ENCODE peak calls at places on chromosomes 16 and 17, in four cellular contexts. A, N, G and T are unnamed samples.

GRCh38 chr17:50076591-50077235 is 18.4 kb upstream of the PDK2 start:
- DNase-seq in A (peak), N (no peak), G (no peak), T (no peak)

GRCh38 chr17:80388601-80389000 is 26.4 kb upstream of the ENDOV start:
- DNase-seq in A (no peak), N (no peak), G (no peak), T (no peak)

GRCh38 chr16:63457869-63458268 is 1421.6 kb upstream of the CDH8 start:
- DNase-seq in A (no peak), N (no peak), G (no peak), T (no peak)

GRCh38 chr17:62809656-62810055 is 1.5 kb upstream of the MARCHF10 start:
- DNase-seq in A (no peak), N (no peak), G (no peak), T (no peak)

GRCh38 chr16:2333772-2334379 is 6.7 kb downstream of the ABCA3 start:
- DNase-seq in A (peak), N (no peak), G (no peak), T (no peak)

GRCh38 chr16:64240586-64240985 is 881.3 kb downstream of the CDH11 start:
- DNase-seq in A (no peak), N (no peak), G (no peak), T (no peak)

GRCh38 chr16:55498101-55498500 is 10.8 kb upstream of the LPCAT2 start:
- DNase-seq in A (peak), N (no peak), G (no peak), T (no peak)

GRCh38 chr17:63222655-63223054 is 223.5 kb downstream of the CYB561 start:
- DNase-seq in A (no peak), N (no peak), G (no peak), T (no peak)

GRCh38 chr16:11236855-11237254 is 19.1 kb downstream of the SOCS1 start:
- DNase-seq in A (no peak), N (no peak), G (no peak), T (peak)

GRCh38 chr16:67943619-67944503 is at the start of gene LCAT:
- DNase-seq in A (peak), N (no peak), G (no peak), T (no peak)

GRCh38 chr17:80029235-80029974 is 6.3 kb downstream of the TBC1D16 start:
- DNase-seq in A (no peak), N (no peak), G (no peak), T (no peak)

GRCh38 chr16:53541326-53541725 is 38.3 kb upstream of the AKTIP start:
- DNase-seq in A (no peak), N (no peak), G (no peak), T (no peak)

GRCh38 chr16:81315271-81316175 is 761 bp downstream of the GAN start:
- DNase-seq in A (peak), N (peak), G (no peak), T (peak)

GRCh38 chr16:19804538-19805323 is 79.9 kb downstream of the GPRC5B start:
- DNase-seq in A (no peak), N (no peak), G (no peak), T (peak)

GRCh38 chr17:29838961-29839360 is 91.1 kb downstream of the SSH2 start:
- DNase-seq in A (no peak), N (no peak), G (no peak), T (no peak)

GRCh38 chr17:78040561-78041400 is 82.3 kb downstream of the TNRC6C start:
- DNase-seq in A (no peak), N (peak), G (peak), T (no peak)

GRCh38 chr17:8696951-8697745 is 47.5 kb downstream of the CCDC42 start:
- DNase-seq in A (no peak), N (no peak), G (no peak), T (no peak)

GRCh38 chr17:9802294-9802693 is 10.9 kb upstream of the DHRS7C start:
- DNase-seq in A (no peak), N (no peak), G (no peak), T (no peak)

GRCh38 chr17:2396192-2396567 is 4.7 kb downstream of the MNT start:
- DNase-seq in A (no peak), N (no peak), G (no peak), T (no peak)

GRCh38 chr17:28950017-28950751 is 1.1 kb downstream of the PHF12 start:
- DNase-seq in A (peak), N (no peak), G (no peak), T (peak)

GRCh38 chr16:31129568-31130335 is 5.8 kb downstream of the PRSS8 start:
- DNase-seq in A (no peak), N (no peak), G (no peak), T (peak)

GRCh38 chr17:27218041-27218440 is 75.9 kb upstream of the WSB1 start:
- DNase-seq in A (no peak), N (no peak), G (no peak), T (no peak)

GRCh38 chr17:2875608-2876007 is 79.4 kb downstream of the RAP1GAP2 start:
- DNase-seq in A (no peak), N (no peak), G (no peak), T (no peak)

GRCh38 chr17:28940675-28941074 is 10.6 kb downstream of the PHF12 start:
- DNase-seq in A (no peak), N (no peak), G (no peak), T (no peak)

GRCh38 chr17:34300652-34301390 is 15.3 kb downstream of the CCL11 start:
- DNase-seq in A (no peak), N (no peak), G (no peak), T (no peak)

GRCh38 chr16:23959069-23959800 is 123.5 kb downstream of the PRKCB start:
- DNase-seq in A (no peak), N (no peak), G (no peak), T (peak)

GRCh38 chr16:65118866-65119265 is 3.0 kb downstream of the CDH11 start:
- DNase-seq in A (no peak), N (no peak), G (no peak), T (no peak)

GRCh38 chr17:51371732-51372151 is 111.4 kb downstream of the UTP18 start:
- DNase-seq in A (peak), N (peak), G (peak), T (peak)

GRCh38 chr16:59697746-59698145 is 963.6 kb upstream of the GOT2 start:
- DNase-seq in A (no peak), N (no peak), G (no peak), T (no peak)

DNA sequence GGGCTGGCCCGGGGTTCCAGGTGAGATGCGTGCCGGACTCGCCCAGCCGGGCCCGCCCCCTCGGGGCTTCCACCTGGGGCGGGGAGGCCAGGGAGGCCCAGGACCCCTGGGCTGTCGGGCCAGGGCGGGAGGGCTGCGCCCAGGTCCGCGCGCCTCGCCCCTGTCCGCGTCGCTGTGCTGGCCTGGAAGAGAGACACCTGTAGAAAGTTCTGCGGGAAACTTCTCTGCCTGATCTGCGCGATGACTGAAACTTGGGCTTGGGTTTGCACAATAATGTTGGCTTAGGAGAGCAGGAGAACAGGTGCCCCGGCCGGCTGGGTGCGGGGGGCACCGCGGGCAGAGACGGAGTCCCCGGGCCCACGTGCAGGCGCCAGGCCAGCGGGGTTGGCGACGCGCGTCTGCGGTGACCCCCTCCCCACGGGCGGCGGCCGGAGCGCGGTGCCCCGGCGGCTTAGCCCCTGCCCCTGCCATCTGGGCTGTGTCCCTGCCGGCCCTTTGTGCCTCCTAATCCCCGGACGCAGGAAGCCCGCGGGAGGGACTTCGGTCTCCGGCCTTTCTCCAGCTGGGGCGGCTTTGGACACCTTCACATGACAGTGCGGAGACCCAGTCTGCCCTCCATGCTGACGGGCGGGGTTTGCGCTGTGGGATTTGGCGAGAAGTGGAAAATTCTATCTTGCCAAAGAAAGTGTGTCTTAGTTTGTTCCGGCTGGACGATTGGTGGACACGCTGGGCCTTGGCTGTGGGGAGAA is 483 bp downstream of the LLGL2 start:
- DNase-seq in A (no peak), N (no peak), G (no peak), T (no peak)
- TF ChIP-seq SPI1 in A (no peak), N (no peak), G (no peak), T (no peak)

GRCh38 chr17:7448461-7448860 is 3.6 kb downstream of the CHRNB1 start:
- DNase-seq in A (no peak), N (no peak), G (no peak), T (no peak)
- TF ChIP-seq SPI1 in A (no peak), N (no peak), G (no peak), T (no peak)

GRCh38 chr17:1241904-1242303 is 28.3 kb upstream of the BHLHA9 start:
- DNase-seq in A (no peak), N (no peak), G (no peak), T (peak)
- TF ChIP-seq SPI1 in A (no peak), N (no peak), G (no peak), T (no peak)

GRCh38 chr16:6857575-6857974 is 475.1 kb upstream of the RBFOX1 start:
- DNase-seq in A (no peak), N (no peak), G (no peak), T (no peak)
- TF ChIP-seq SPI1 in A (no peak), N (no peak), G (no peak), T (no peak)

GRCh38 chr16:27740496-27741201 is 190.7 kb downstream of the KATNIP start:
- DNase-seq in A (no peak), N (no peak), G (no peak), T (no peak)
- TF ChIP-seq SPI1 in A (no peak), N (no peak), G (no peak), T (no peak)

GRCh38 chr16:3363793-3364192 is 8.1 kb downstream of the OR2C1 start:
- DNase-seq in A (peak), N (no peak), G (no peak), T (no peak)

GRCh38 chr16:3362931-3363330 is 7.2 kb downstream of the OR2C1 start:
- DNase-seq in A (no peak), N (no peak), G (no peak), T (no peak)

GRCh38 chr16:3355589-3355988 is at the start of gene OR2C1:
- DNase-seq in A (no peak), N (no peak), G (no peak), T (no peak)

GRCh38 chr16:3356118-3356517 is 429 bp downstream of the OR2C1 start:
- DNase-seq in A (peak), N (no peak), G (no peak), T (no peak)

GRCh38 chr16:3358884-3359283 is 3.2 kb downstream of the OR2C1 start:
- DNase-seq in A (no peak), N (no peak), G (no peak), T (no peak)
- TF ChIP-seq SPI1 in A (no peak), N (no peak), G (no peak), T (no peak)

GRCh38 chr17:83200231-83200699 is 120.9 kb downstream of the METRNL start:
- DNase-seq in A (no peak), N (no peak), G (no peak), T (peak)
- TF ChIP-seq SPI1 in A (no peak), N (no peak), G (no peak), T (no peak)

DNA sequence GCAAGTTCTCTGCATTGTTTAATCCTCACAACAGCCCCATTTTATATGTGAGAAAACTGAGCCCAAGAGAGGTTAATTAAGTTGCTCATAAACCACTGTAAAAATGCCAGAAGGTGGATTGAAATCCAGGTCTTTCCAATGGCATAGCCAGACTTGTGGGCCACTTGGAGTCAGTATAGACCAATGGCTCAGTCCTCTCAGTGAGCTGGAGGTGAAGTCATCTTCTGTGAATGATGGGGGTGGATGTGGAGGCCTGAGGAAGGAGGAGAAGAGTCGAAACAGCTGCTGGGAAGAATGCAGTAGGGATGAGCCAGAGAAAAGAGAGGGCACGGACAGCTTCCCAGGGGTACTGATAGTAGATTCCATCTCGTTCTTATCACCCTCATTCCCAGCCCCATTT is 213.4 kb downstream of the SOX9 start:
- DNase-seq in A (no peak), N (no peak), G (no peak), T (no peak)
- TF ChIP-seq SPI1 in A (no peak), N (no peak), G (no peak), T (no peak)

DNA sequence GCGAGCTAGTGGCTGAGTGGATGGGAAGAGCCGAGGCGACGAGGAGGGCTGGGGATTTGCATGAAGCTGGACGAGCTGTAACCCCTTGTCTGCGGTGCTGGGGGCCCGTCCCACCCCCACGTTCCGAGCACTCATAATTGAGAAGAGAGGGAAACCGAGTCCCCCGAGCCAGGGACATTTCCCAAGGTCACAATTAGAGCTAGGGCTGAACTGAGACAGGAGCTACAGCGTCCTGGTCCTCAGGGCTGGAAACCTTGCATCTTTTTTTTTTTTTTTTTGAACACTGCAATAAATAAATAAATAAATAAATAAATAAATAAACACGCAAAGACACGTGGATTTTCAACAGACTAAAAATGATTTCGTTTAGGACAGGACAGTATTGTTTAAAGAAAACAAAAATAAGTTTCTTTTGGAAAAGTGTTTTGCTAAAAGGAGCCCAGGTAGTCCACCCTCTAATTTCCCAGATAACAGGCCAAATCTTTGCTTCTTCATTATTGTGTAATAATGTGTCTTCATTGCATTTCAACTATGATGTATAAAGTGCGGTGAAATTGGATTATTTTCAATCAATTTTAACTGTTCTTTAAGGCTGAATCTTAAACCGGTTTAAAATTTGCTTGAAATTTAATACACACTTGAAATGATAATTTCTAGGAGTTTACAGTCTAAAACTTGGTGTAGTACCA is 992 bp downstream of the GDPD1 start:
- DNase-seq in A (peak), N (no peak), G (no peak), T (no peak)
- TF ChIP-seq SPI1 in A (no peak), N (no peak), G (no peak), T (no peak)

GRCh38 chr17:74126179-74126900 is 77.1 kb upstream of the RPL38 start:
- DNase-seq in A (no peak), N (no peak), G (no peak), T (no peak)

GRCh38 chr17:74123866-74124265 is 79.6 kb upstream of the RPL38 start:
- DNase-seq in A (no peak), N (no peak), G (no peak), T (no peak)

GRCh38 chr17:74125160-74125559 is 78.3 kb upstream of the RPL38 start:
- DNase-seq in A (no peak), N (no peak), G (no peak), T (no peak)

GRCh38 chr17:74119960-74120359 is 83.5 kb upstream of the RPL38 start:
- DNase-seq in A (no peak), N (no peak), G (no peak), T (no peak)

GRCh38 chr17:74123350-74123749 is 80.1 kb upstream of the RPL38 start:
- DNase-seq in A (peak), N (no peak), G (no peak), T (no peak)
- TF ChIP-seq SPI1 in A (no peak), N (no peak), G (no peak), T (no peak)